ENCODE peak calls at places on chromosome 14, in four cellular contexts. U is mesendoderm, F is RWPE1, K is neuronal stem cell. B is an unnamed sample.

GRCh38 chr14:66842911-66843572 is 335.1 kb downstream of the GPHN start:
- DNase-seq in U (no peak), F (no peak), K (no peak), B (no peak)

GRCh38 chr14:31326111-31326510 is 94.2 kb downstream of the HEATR5A start:
- DNase-seq in U (peak; percentile 4), F (no peak), K (no peak), B (no peak)

GRCh38 chr14:31505411-31505810 is 17.6 kb upstream of the GPR33 start:
- DNase-seq in U (no peak), F (no peak), K (no peak), B (no peak)

GRCh38 chr14:59246566-59246965 is 58.1 kb downstream of the DAAM1 start:
- DNase-seq in U (no peak), F (no peak), K (no peak), B (no peak)

GRCh38 chr14:54189358-54190354 is 207.2 kb upstream of the CDKN3 start:
- DNase-seq in U (peak; percentile 35), F (peak; percentile 68), K (no peak), B (peak; percentile 39)

GRCh38 chr14:104794099-104794498 is 1.4 kb downstream of the AKT1 start:
- DNase-seq in U (peak; percentile 90), F (peak; percentile 66), K (no peak), B (peak; percentile 86)

GRCh38 chr14:58167891-58168290 is 15.9 kb upstream of the ARMH4 start:
- DNase-seq in U (no peak), F (no peak), K (no peak), B (no peak)

GRCh38 chr14:85907536-85907935 is 377.6 kb downstream of the FLRT2 start:
- DNase-seq in U (peak; percentile 18), F (no peak), K (peak; percentile 1), B (no peak)

GRCh38 chr14:99229654-99230215 is 42.3 kb downstream of the BCL11B start:
- DNase-seq in U (no peak), F (no peak), K (no peak), B (no peak)

GRCh38 chr14:52021971-52022600 is 32.7 kb downstream of the RTRAF start:
- DNase-seq in U (no peak), F (no peak), K (no peak), B (no peak)

GRCh38 chr14:106665814-106666213 is 1139.4 kb downstream of the TMEM121 start:
- DNase-seq in U (no peak), F (no peak), K (no peak), B (no peak)
- H3K27ac ChIP-seq in U (no peak overlapping the region), F (no peak overlapping the region), K (no peak overlapping the region), B (no peak overlapping the region)

GRCh38 chr14:42513837-42514236 is 907.2 kb downstream of the LRFN5 start:
- DNase-seq in U (peak; percentile 9), F (no peak), K (no peak), B (no peak)
- H3K27ac ChIP-seq in U (no peak overlapping the region), F (no peak overlapping the region), K (no peak overlapping the region), B (no peak overlapping the region)

DNA sequence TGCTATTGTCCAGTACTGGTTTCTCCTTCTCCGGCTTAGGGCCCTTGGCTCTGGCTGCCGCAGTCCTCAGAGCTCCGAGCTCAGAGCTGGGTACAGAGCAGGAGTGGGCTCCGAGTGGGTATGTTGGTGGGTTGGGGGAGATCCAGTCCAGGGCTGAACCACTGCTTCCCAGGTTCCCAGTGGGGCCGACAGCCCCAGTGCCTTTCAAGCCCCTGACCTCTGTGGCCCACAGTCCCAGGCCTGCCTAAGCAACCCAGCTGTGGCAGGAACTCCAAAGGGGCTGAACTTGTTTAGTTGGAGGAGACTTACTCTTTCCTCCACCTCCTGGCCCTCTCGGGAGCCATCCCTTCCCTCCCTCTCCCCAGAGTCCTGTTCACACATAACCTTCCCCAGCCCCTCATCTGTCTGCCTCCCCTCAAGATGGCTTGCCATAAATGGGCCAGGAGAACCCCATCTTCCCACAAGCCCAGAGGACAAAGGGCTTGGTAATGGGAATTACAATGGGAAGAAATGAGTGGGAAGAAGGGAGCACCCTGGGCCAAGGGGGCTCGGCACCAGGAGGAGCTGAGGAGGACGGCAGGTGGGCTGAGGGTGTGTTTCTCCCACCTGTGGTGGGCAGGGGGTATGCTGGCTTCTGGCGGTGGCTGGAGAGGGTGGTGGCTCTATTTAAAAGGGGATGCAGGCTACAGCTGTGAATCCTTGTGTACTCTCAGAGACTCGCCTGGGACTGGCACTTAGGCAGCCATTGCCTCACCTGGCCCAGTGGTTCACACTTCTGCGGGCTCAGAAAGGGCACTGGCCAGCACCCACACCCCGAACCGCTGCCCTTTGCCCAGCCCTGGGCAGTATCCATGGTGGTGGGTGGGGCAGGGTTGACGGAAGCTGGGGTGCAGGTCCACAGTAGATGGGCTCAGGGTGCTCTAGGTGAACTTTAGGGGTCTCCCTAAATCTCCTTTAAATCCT is 3.8 kb upstream of the MYH6 start:
- DNase-seq in U (no peak), F (no peak), K (no peak), B (no peak)
- H3K27ac ChIP-seq in U (no peak overlapping the region), F (no peak overlapping the region), K (no peak overlapping the region), B (no peak overlapping the region)

GRCh38 chr14:73995977-73996378 is 23.1 kb downstream of the ENTPD5 start:
- DNase-seq in U (no peak), F (no peak), K (no peak), B (no peak)
- H3K27ac ChIP-seq in U (no peak overlapping the region), F (no peak overlapping the region), K (no peak overlapping the region), B (no peak overlapping the region)

GRCh38 chr14:23294346-23294733 is 8.3 kb downstream of the PPP1R3E start:
- DNase-seq in U (peak; percentile 51), F (no peak), K (no peak), B (no peak)

GRCh38 chr14:23294734-23295561 is 7.7 kb downstream of the PPP1R3E start:
- DNase-seq in U (peak; percentile 65), F (no peak), K (peak; percentile 51), B (no peak)

GRCh38 chr14:23297096-23297495 is 5.6 kb downstream of the PPP1R3E start:
- DNase-seq in U (no peak), F (no peak), K (no peak), B (no peak)

GRCh38 chr14:23297878-23298277 is 4.8 kb downstream of the PPP1R3E start:
- DNase-seq in U (no peak), F (no peak), K (no peak), B (no peak)

DNA sequence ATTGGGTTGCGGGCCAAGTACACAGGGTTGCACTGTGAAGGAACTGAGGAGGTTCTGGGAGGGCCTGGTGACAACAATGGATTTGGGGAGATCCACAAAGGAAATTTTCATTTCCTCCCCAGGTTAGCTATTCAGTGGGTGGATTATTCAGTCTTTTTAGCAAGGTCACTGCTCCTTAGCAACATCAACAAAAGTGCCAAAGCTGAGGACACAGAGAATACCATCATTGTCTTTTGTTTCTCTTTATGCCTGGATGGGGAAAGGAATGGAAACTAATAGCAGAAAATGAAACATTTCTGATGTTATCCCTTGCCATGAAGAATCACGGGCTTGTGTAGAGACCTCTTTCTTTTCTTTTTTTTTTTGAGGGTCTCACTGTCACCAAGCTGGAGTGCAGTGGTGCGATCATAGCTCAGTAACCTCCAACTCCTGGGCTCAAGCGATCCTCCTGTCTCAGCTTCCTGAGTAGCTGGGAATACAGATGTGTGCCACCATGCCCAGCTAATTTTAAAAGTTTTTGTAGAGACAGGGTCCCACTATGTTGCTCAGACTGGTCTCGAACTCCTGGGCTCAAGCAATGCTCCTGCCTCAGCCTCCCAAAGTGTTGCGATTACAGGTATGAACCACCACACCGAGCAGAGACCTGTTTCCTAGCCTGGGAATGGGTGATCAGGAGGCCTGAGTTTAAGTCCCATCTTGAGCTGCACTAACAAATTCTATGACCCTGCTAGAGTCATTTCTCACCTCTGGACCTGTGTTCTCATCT is 6.5 kb downstream of the PPP1R3E start:
- DNase-seq in U (no peak), F (no peak), K (no peak), B (no peak)
- H3K27ac ChIP-seq in U (no peak overlapping the region), F (no peak overlapping the region), K (no peak overlapping the region), B (no peak overlapping the region)

DNA sequence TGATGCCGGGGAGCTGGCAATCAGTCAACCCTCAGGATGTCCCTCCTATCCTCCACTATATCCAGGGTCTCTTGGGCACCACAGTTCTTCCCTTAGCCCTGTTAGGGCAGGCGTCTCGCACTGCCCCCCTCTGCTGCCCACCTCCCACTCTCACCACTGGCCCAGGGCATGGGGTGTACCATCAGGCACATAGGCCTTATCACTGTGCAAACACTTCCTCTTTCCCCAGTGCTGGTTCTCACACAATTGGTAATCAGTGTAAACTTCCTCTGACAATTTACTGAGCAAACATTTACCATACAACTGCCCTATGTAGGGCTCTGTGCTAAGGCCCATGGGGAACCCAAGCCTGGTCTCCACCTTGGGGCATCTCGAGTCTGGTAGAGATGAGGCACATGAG is 20.1 kb upstream of the TMED10 start:
- DNase-seq in U (no peak), F (no peak), K (no peak), B (peak; percentile 40)
- H3K27ac ChIP-seq in U (no peak overlapping the region), F (no peak overlapping the region), K (no peak overlapping the region), B (no peak overlapping the region)

DNA sequence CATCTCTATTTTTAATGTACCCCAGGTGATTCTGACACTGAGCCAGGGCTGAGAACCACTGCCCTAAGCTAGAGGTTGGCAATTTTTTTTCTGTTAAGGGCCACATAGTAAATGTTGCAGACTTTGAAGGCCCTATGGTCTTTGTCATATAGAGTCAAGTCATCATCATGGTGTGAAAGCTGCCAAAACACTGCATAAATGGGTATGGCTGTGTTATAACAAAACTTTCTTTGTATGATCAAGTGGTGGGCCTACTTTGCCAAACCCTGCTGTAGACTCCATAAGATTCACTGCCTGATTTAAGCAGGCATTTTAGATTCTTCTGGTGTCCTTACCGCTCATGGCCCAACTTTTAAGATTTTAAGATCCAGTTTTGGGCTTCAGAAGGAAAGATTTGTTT is 76.8 kb downstream of the CLMN start:
- DNase-seq in U (no peak), F (no peak), K (no peak), B (no peak)
- H3K27ac ChIP-seq in U (no peak overlapping the region), F (no peak overlapping the region), K (no peak overlapping the region), B (no peak overlapping the region)

GRCh38 chr14:24398298-24398942 is 383 bp upstream of the NYNRIN start:
- DNase-seq in U (peak; percentile 63), F (no peak), K (peak; percentile 42), B (no peak)
- H3K27ac ChIP-seq in U (no peak overlapping the region), F (no peak overlapping the region), K (peak overlapping the region; percentile 1), B (peak overlapping the region; percentile 85)

GRCh38 chr14:69331206-69331605 is 66.9 kb downstream of the ERH start:
- DNase-seq in U (no peak), F (no peak), K (no peak), B (no peak)
- H3K27ac ChIP-seq in U (no peak overlapping the region), F (no peak overlapping the region), K (no peak overlapping the region), B (no peak overlapping the region)

B was measured in upper lobe of left lung.